ENCODE peak calls at places on chromosomes 5 and 9, in ten cellular contexts. W is glutamatergic neuron, U is cardiac fibroblast, H is H9, L is T-helper 9 cell, R is epithelial cell of esophagus, I is fibroblast of the conjunctiva, S is IMR-90, J is lung, Q is SK-N-DZ. V is an unnamed sample.

GRCh38 chr9:77495834-77496671 is 152.1 kb downstream of the GNA14 start:
- DNase-seq in L (no peak), W (no peak), Q (no peak), J (no peak), I (peak; percentile 8), S (peak; percentile 23), H (no peak), U (peak; percentile 77), R (peak; percentile 15), V (no peak)

GRCh38 chr5:158139161-158139560 is 280.2 kb upstream of the CLINT1 start:
- DNase-seq in R (peak; percentile 83), I (no peak), H (no peak), Q (no peak), W (no peak), U (peak; percentile 53), J (no peak), S (no peak), L (no peak), V (no peak)

GRCh38 chr5:136056771-136057335 is 28.1 kb downstream of the TGFBI start:
- DNase-seq in R (no peak), W (no peak), J (no peak), H (no peak), Q (no peak), S (no peak), I (no peak), U (no peak), L (no peak), V (no peak)

GRCh38 chr9:90921104-90921503 is 119.5 kb downstream of the SYK start:
- DNase-seq in H (no peak), S (no peak), W (no peak), L (no peak), U (no peak), Q (no peak), I (peak; percentile 36), R (peak; percentile 98), J (peak; percentile 66), V (peak; percentile 76)

GRCh38 chr5:6159864-6160199 is 218.5 kb downstream of the MED10 start:
- DNase-seq in S (no peak), I (no peak), J (no peak), H (no peak), Q (no peak), W (no peak), U (no peak), L (no peak), R (no peak), V (no peak)

GRCh38 chr5:27568811-27569210 is 530.4 kb upstream of the CDH9 start:
- DNase-seq in W (no peak), H (no peak), U (peak; percentile 2), S (no peak), J (no peak), R (peak; percentile 63), L (no peak), I (no peak), Q (no peak), V (no peak)

GRCh38 chr9:75950983-75951382 is 60.5 kb downstream of the PCSK5 start:
- DNase-seq in L (no peak), Q (no peak), U (peak; percentile 21), J (no peak), W (no peak), R (no peak), H (no peak), I (no peak), S (no peak), V (no peak)

GRCh38 chr9:93064392-93065124 is 6.1 kb downstream of the SUSD3 start:
- DNase-seq in L (peak; percentile 75), R (no peak), H (no peak), W (no peak), J (peak; percentile 46), U (no peak), S (no peak), I (no peak), Q (no peak), V (peak; percentile 57)

GRCh38 chr5:163504091-163504931 is 1.1 kb upstream of the MAT2B start:
- DNase-seq in Q (peak; percentile 54), L (no peak), W (peak; percentile 26), U (peak; percentile 68), R (peak; percentile 38), I (no peak), S (peak; percentile 52), J (peak; percentile 70), H (no peak), V (peak; percentile 57)

GRCh38 chr5:7363067-7363677 is 32.8 kb upstream of the ADCY2 start:
- DNase-seq in S (no peak), L (no peak), Q (no peak), I (no peak), U (no peak), J (no peak), R (no peak), H (no peak), W (no peak), V (no peak)

GRCh38 chr9:110641350-110641749 is 27.2 kb upstream of the MUSK start:
- DNase-seq in W (no peak), I (no peak), J (no peak), H (no peak), L (no peak), R (peak; percentile 45), U (peak; percentile 68), S (no peak), Q (no peak), V (no peak)

GRCh38 chr5:62593331-62593730 is 14.7 kb downstream of the LRRC70 start:
- DNase-seq in H (no peak), W (no peak), U (peak; percentile 76), R (peak; percentile 21), I (no peak), L (no peak), J (no peak), S (peak; percentile 52), Q (no peak), V (no peak)

GRCh38 chr9:12544700-12545099 is 148.5 kb upstream of the TYRP1 start:
- DNase-seq in S (no peak), U (no peak), L (no peak), H (no peak), R (no peak), J (no peak), Q (no peak), I (no peak), W (no peak), V (no peak)

GRCh38 chr5:76943006-76943405 is 9.8 kb upstream of the CRHBP start:
- DNase-seq in R (no peak), L (no peak), Q (no peak), U (peak; percentile 20), J (no peak), W (no peak), S (no peak), I (no peak), H (no peak), V (no peak)

GRCh38 chr5:1497795-1498622 is 25.8 kb downstream of the LPCAT1 start:
- DNase-seq in W (no peak), S (no peak), H (no peak), I (no peak), Q (no peak), J (no peak), U (no peak), L (no peak), R (no peak), V (no peak)

GRCh38 chr5:75678155-75678554 is 39.1 kb downstream of the POC5 start:
- DNase-seq in W (no peak), I (no peak), H (no peak), J (no peak), U (no peak), S (no peak), Q (no peak), L (no peak), R (no peak), V (no peak)

GRCh38 chr5:149378241-149378805 is 769 bp downstream of the IL17B start:
- DNase-seq in U (no peak), Q (no peak), W (no peak), R (peak; percentile 58), L (no peak), J (no peak), S (no peak), H (no peak), I (no peak), V (no peak)

GRCh38 chr9:108117775-108118174 is 628.2 kb upstream of the KLF4 start:
- DNase-seq in H (no peak), L (no peak), I (no peak), S (no peak), U (no peak), W (peak; percentile 38), J (no peak), Q (peak; percentile 15), R (no peak), V (no peak)

GRCh38 chr5:17374973-17375844 is 122.8 kb upstream of the TAF11L2 start:
- DNase-seq in U (peak; percentile 74), W (no peak), H (peak; percentile 76), S (peak; percentile 56), I (no peak), R (peak; percentile 86), Q (peak; percentile 75), J (no peak), L (no peak), V (peak; percentile 58)

GRCh38 chr9:272251-273213 is 57.9 kb downstream of the DOCK8 start:
- DNase-seq in U (no peak), R (peak; percentile 3), H (no peak), J (peak; percentile 33), L (peak; percentile 65), S (no peak), W (no peak), Q (no peak), I (no peak), V (peak; percentile 41)

GRCh38 chr5:157944077-157944633 is 85.2 kb upstream of the CLINT1 start:
- DNase-seq in U (no peak), H (peak; percentile 38), I (no peak), R (no peak), J (no peak), L (no peak), S (no peak), Q (no peak), W (no peak), V (no peak)

GRCh38 chr9:107751522-107752235 is 262.1 kb upstream of the KLF4 start:
- DNase-seq in R (peak; percentile 81), W (no peak), J (no peak), U (peak; percentile 85), H (no peak), I (peak; percentile 67), L (no peak), Q (no peak), S (peak; percentile 83), V (peak; percentile 35)

GRCh38 chr9:115250646-115251045 is 132.7 kb upstream of the TNC start:
- DNase-seq in S (peak; percentile 98), Q (no peak), W (no peak), H (peak; percentile 31), I (peak; percentile 38), J (peak; percentile 30), R (peak; percentile 97), U (peak; percentile 90), L (no peak), V (no peak)

GRCh38 chr5:172985596-172985995 is 2.0 kb downstream of the ATP6V0E1 start:
- DNase-seq in H (no peak), S (no peak), W (no peak), I (no peak), Q (no peak), U (no peak), J (no peak), L (no peak), R (peak; percentile 17), V (no peak)

GRCh38 chr5:119410448-119411170 is 41.7 kb upstream of the HSD17B4 start:
- DNase-seq in H (no peak), Q (no peak), I (no peak), J (no peak), W (no peak), R (no peak), S (no peak), L (no peak), U (no peak), V (no peak)

GRCh38 chr5:77560677-77561263 is 68.7 kb upstream of the WDR41 start:
- DNase-seq in R (peak; percentile 65), U (peak; percentile 68), J (no peak), S (peak; percentile 55), I (peak; percentile 35), L (no peak), H (no peak), Q (peak; percentile 46), W (no peak), V (no peak)

GRCh38 chr5:153654444-153654843 is 164.0 kb downstream of the GRIA1 start:
- DNase-seq in I (no peak), L (no peak), S (peak; percentile 11), J (no peak), H (no peak), U (peak; percentile 15), Q (no peak), R (peak; percentile 18), W (no peak), V (no peak)

GRCh38 chr9:71928806-71929205 is 17.4 kb downstream of the C9orf85 start:
- DNase-seq in I (no peak), S (no peak), J (no peak), L (no peak), H (no peak), R (peak; percentile 50), W (no peak), U (peak; percentile 31), Q (no peak), V (no peak)